ENCODE peak calls at places on chromosomes 7 and 10, in nine cellular contexts. N is A549; Q is occipital lobe; X is T-cell; U is stimulated activated CD8-positive, alpha-beta memory T cell treated with anti-CD3 and anti-CD28 coated beads, Interleukin-4, amount 100 ng/mL, for 1 hour; T is activated naive CD4-positive, alpha-beta T cell treated with Interleukin-2 at 50 U/mL for 16 hours; Z is cardiac fibroblast; Y is astrocyte of the spinal cord; D is AG08396. W is an unnamed sample.

GRCh38 chr7:20651960-20652544 is 36.6 kb downstream of the ABCB5 start:
- DNase-seq in Q (no peak), D (peak), N (peak), Z (peak), U (no peak), Y (peak), T (no peak), X (no peak), W (peak)

GRCh38 chr7:42720871-42721835 is 190.7 kb downstream of the C7orf25 start:
- DNase-seq in X (no peak), Q (no peak), T (no peak), Z (no peak), Y (peak), U (no peak), D (no peak), N (no peak), W (no peak)

GRCh38 chr7:93949468-93949867 is 27.9 kb downstream of the GNG11 start:
- DNase-seq in T (no peak), D (peak), Z (peak), N (peak), Y (peak), U (no peak), Q (no peak), X (no peak), W (peak)

GRCh38 chr10:50400694-50401093 is 149.4 kb upstream of the ASAH2 start:
- DNase-seq in U (no peak), Z (peak), Y (no peak), T (no peak), D (no peak), N (no peak), Q (no peak), X (no peak), W (no peak)

GRCh38 chr7:131654668-131655326 is 98.4 kb upstream of the PODXL start:
- DNase-seq in Y (peak), Z (peak), Q (peak), U (peak), X (peak), T (peak), N (peak), D (peak), W (peak)

GRCh38 chr7:76997381-76998262 is 34.5 kb downstream of the SPDYE17 start:
- DNase-seq in Q (no peak), U (no peak), D (peak), T (no peak), Y (no peak), Z (no peak), X (no peak), N (no peak), W (no peak)

GRCh38 chr10:50404021-50404823 is 152.9 kb upstream of the ASAH2 start:
- DNase-seq in X (no peak), Q (no peak), U (no peak), T (no peak), Y (no peak), Z (no peak), N (no peak), D (no peak), W (no peak)

GRCh38 chr10:34710391-34710751 is 104.7 kb downstream of the PARD3 start:
- DNase-seq in N (peak), U (no peak), Q (no peak), Y (peak), X (no peak), Z (peak), T (no peak), D (peak), W (peak)

GRCh38 chr10:5449227-5449626 is 36.9 kb downstream of the NET1 start:
- DNase-seq in N (no peak), T (no peak), Y (no peak), D (no peak), U (no peak), X (no peak), Q (no peak), Z (no peak), W (peak)

GRCh38 chr7:11331128-11332102 is 357.7 kb downstream of the PHF14 start:
- DNase-seq in D (no peak), X (no peak), T (no peak), Y (no peak), Q (no peak), N (no peak), U (no peak), Z (no peak), W (no peak)

GRCh38 chr7:157813741-157814661 is 477.2 kb downstream of the DNAJB6 start:
- DNase-seq in X (no peak), U (no peak), D (no peak), T (no peak), N (no peak), Z (no peak), Q (no peak), Y (no peak), W (no peak)

GRCh38 chr7:159370-160270 is 32.8 kb upstream of the FAM20C start:
- DNase-seq in X (no peak), N (no peak), D (no peak), U (no peak), Z (no peak), Q (no peak), Y (no peak), T (no peak), W (no peak)

GRCh38 chr10:24811906-24812305 is 88.2 kb upstream of the ARHGAP21 start:
- DNase-seq in T (no peak), U (no peak), X (no peak), Q (peak), Z (peak), Y (no peak), N (no peak), D (no peak), W (no peak)

GRCh38 chr7:22702516-22702915 is 24.5 kb upstream of the IL6 start:
- DNase-seq in Z (no peak), Q (no peak), T (no peak), D (no peak), X (no peak), N (no peak), U (no peak), Y (peak), W (peak)

GRCh38 chr7:133857376-133858119 is 269.6 kb upstream of the LRGUK start:
- DNase-seq in Y (no peak), D (no peak), X (no peak), N (no peak), T (no peak), Z (no peak), Q (no peak), U (no peak), W (no peak)

GRCh38 chr10:60611291-60611747 is 167.0 kb upstream of the CDK1 start:
- DNase-seq in Q (no peak), N (peak), D (peak), U (no peak), Z (peak), Y (peak), X (no peak), T (peak), W (peak)

GRCh38 chr7:92025260-92025659 is 84.6 kb downstream of the AKAP9 start:
- DNase-seq in X (no peak), D (peak), Z (peak), N (no peak), T (no peak), U (no peak), Y (peak), Q (no peak), W (peak)

GRCh38 chr7:47474937-47475879 is 106.7 kb downstream of the TNS3 start:
- DNase-seq in Q (peak), X (no peak), N (peak), Z (peak), Y (peak), D (peak), T (no peak), U (no peak), W (peak)

GRCh38 chr10:5563991-5564536 is 39.3 kb downstream of the CALML3 start:
- DNase-seq in N (no peak), U (no peak), Y (peak), D (peak), X (peak), Z (no peak), Q (no peak), T (peak), W (peak)

GRCh38 chr7:96321041-96321669 is 743 bp downstream of the SLC25A13 start:
- DNase-seq in N (peak), X (no peak), Z (peak), T (peak), Q (peak), D (peak), U (no peak), Y (peak), W (peak)

GRCh38 chr10:62019013-62019684 is 117.7 kb downstream of the ARID5B start:
- DNase-seq in T (no peak), D (no peak), Y (peak), X (no peak), U (no peak), Z (peak), Q (no peak), N (no peak), W (no peak)

GRCh38 chr10:122981066-122981464 is 864 bp downstream of the PSTK start:
- DNase-seq in T (no peak), X (no peak), N (peak), Y (peak), Q (no peak), D (peak), Z (peak), U (no peak), W (peak)

GRCh38 chr7:4715385-4715770 is 33.3 kb downstream of the FOXK1 start:
- DNase-seq in U (no peak), N (no peak), D (peak), T (no peak), Q (peak), X (no peak), Z (peak), Y (peak), W (peak)

GRCh38 chr7:24968165-24968564 is 11.8 kb downstream of the OSBPL3 start:
- DNase-seq in U (no peak), Q (no peak), Y (no peak), X (no peak), Z (no peak), T (no peak), N (no peak), D (no peak), W (no peak)

GRCh38 chr7:47400001-47400400 is 181.9 kb downstream of the TNS3 start:
- DNase-seq in Z (no peak), D (no peak), U (no peak), Y (no peak), T (no peak), N (no peak), Q (no peak), X (no peak), W (no peak)

GRCh38 chr10:100660945-100661344 is 84.4 kb upstream of the PAX2 start:
- DNase-seq in Z (no peak), Q (no peak), T (no peak), N (no peak), D (no peak), U (no peak), Y (no peak), X (no peak), W (no peak)

GRCh38 chr10:6924166-6924565 is 344.1 kb upstream of the PRKCQ start:
- DNase-seq in N (no peak), D (peak), U (no peak), T (no peak), Y (peak), Q (no peak), X (no peak), Z (peak), W (peak)

GRCh38 chr10:4303045-4303444 is 518.0 kb upstream of the KLF6 start:
- DNase-seq in T (no peak), D (no peak), Q (no peak), Y (no peak), X (no peak), U (no peak), Z (peak), N (no peak), W (no peak)

GRCh38 chr10:62554632-62555199 is 180.5 kb downstream of the ZNF365 start:
- DNase-seq in T (no peak), U (no peak), D (peak), Y (peak), N (no peak), X (no peak), Q (no peak), Z (peak), W (peak)

GRCh38 chr10:118241229-118242137 is 100.6 kb downstream of the FAM204A start:
- DNase-seq in Y (peak), T (peak), D (peak), Z (peak), U (peak), X (peak), Q (peak), N (peak), W (peak)

GRCh38 chr10:59878915-59879314 is 27.4 kb downstream of the CCDC6 start:
- DNase-seq in Y (no peak), Q (no peak), U (no peak), X (no peak), N (no peak), D (no peak), Z (no peak), T (no peak), W (no peak)

GRCh38 chr7:83355143-83355542 is 192.5 kb upstream of the PCLO start:
- DNase-seq in N (no peak), X (no peak), Y (no peak), T (no peak), D (no peak), Z (no peak), U (no peak), Q (no peak), W (no peak)

GRCh38 chr10:17386616-17387075 is 67.7 kb downstream of the ST8SIA6 start:
- DNase-seq in D (no peak), N (no peak), T (no peak), X (no peak), Y (peak), U (no peak), Q (no peak), Z (peak), W (no peak)

GRCh38 chr10:78462728-78463228 is 429.1 kb downstream of the RPS24 start:
- DNase-seq in Q (no peak), N (no peak), U (no peak), D (peak), X (no peak), Y (no peak), T (no peak), Z (no peak), W (no peak)

GRCh38 chr7:128693373-128694015 is 21.4 kb downstream of the GARIN1A start:
- DNase-seq in T (no peak), Y (no peak), Z (no peak), X (no peak), Q (no peak), N (no peak), U (no peak), D (no peak), W (no peak)

GRCh38 chr10:55668326-55668922 is 692.6 kb downstream of the ZWINT start:
- DNase-seq in D (no peak), T (no peak), Q (no peak), U (no peak), X (no peak), N (no peak), Z (no peak), Y (no peak), W (no peak)